ENCODE peak calls at places on chromosome 5, in six cellular contexts. A is HCT116; K is RWPE1; O is HuH-7.5; I is AML-193; M is CD8-positive, alpha-beta T cell. C is an unnamed sample.

GRCh38 chr5:133229931-133230664 is 178.3 kb downstream of the HSPA4 start:
- DNase-seq in K (peak), M (no peak), O (no peak), A (no peak), I (no peak), C (no peak)

GRCh38 chr5:100505984-100506670 is 29.0 kb upstream of the FAM174A start:
- DNase-seq in I (peak), A (peak), M (no peak), K (peak), O (no peak), C (no peak)

GRCh38 chr5:11407553-11408145 is 496.6 kb downstream of the CTNND2 start:
- DNase-seq in M (no peak), I (no peak), O (no peak), A (no peak), K (no peak), C (no peak)

GRCh38 chr5:140113699-140114263 is at the start of gene PURA:
- DNase-seq in A (peak), O (peak), M (peak), K (peak), I (no peak), C (peak)

GRCh38 chr5:67561145-67561932 is 364.7 kb upstream of the CD180 start:
- DNase-seq in A (no peak), I (no peak), M (no peak), K (no peak), O (peak), C (no peak)

GRCh38 chr5:78269088-78269703 is 25.3 kb downstream of the AP3B1 start:
- DNase-seq in O (no peak), K (peak), A (no peak), I (peak), M (no peak), C (no peak)

GRCh38 chr5:62621280-62621679 is 42.7 kb downstream of the LRRC70 start:
- DNase-seq in A (no peak), K (no peak), M (no peak), I (no peak), O (no peak), C (no peak)

GRCh38 chr5:145902421-145902820 is 29.6 kb upstream of the GRXCR2 start:
- DNase-seq in O (no peak), A (no peak), K (no peak), M (no peak), I (no peak), C (no peak)

GRCh38 chr5:124402144-124402581 is 344.3 kb downstream of the ZNF608 start:
- DNase-seq in A (no peak), I (no peak), M (no peak), K (peak), O (no peak), C (no peak)

GRCh38 chr5:151692312-151692711 is 5.6 kb upstream of the SPARC start:
- DNase-seq in M (no peak), I (no peak), K (no peak), A (no peak), O (no peak), C (no peak)

GRCh38 chr5:161966544-161966943 is 101.0 kb upstream of the GABRG2 start:
- DNase-seq in I (no peak), A (no peak), K (peak), M (no peak), O (peak), C (no peak)

GRCh38 chr5:10533218-10533617 is 30.7 kb upstream of the ANKRD33B start:
- DNase-seq in K (no peak), O (no peak), I (no peak), A (no peak), M (no peak), C (no peak)

GRCh38 chr5:15183520-15183919 is 311.9 kb upstream of the ANKH start:
- DNase-seq in K (no peak), A (no peak), M (no peak), I (no peak), O (no peak), C (no peak)

GRCh38 chr5:141567513-141568117 is 51.2 kb downstream of the DIAPH1 start:
- DNase-seq in M (no peak), A (no peak), K (no peak), O (no peak), I (peak), C (no peak)

GRCh38 chr5:41927604-41928003 is 2.5 kb downstream of the FBXO4 start:
- DNase-seq in I (no peak), A (no peak), K (no peak), O (no peak), M (no peak), C (no peak)

GRCh38 chr5:36944607-36945225 is 68.1 kb downstream of the NIPBL start:
- DNase-seq in K (peak), A (peak), M (no peak), O (no peak), I (peak), C (no peak)

GRCh38 chr5:113162770-113163169 is 186.2 kb downstream of the DCP2 start:
- DNase-seq in O (no peak), K (peak), A (peak), M (no peak), I (no peak), C (no peak)

GRCh38 chr5:125870271-125870670 is 552.9 kb upstream of the GRAMD2B start:
- DNase-seq in K (no peak), M (no peak), A (no peak), I (no peak), O (no peak), C (no peak)

GRCh38 chr5:83957188-83957587 is 236.5 kb upstream of the HAPLN1 start:
- DNase-seq in I (no peak), A (no peak), O (no peak), M (no peak), K (no peak), C (no peak)

GRCh38 chr5:83570916-83571315 is 99.4 kb downstream of the VCAN start:
- DNase-seq in M (no peak), I (no peak), A (no peak), K (no peak), O (no peak), C (no peak)

GRCh38 chr5:151151793-151152192 is 5.8 kb downstream of the ANXA6 start:
- DNase-seq in A (no peak), I (peak), K (no peak), O (no peak), M (no peak), C (peak)

GRCh38 chr5:135890867-135891266 is 4.8 kb downstream of the IL9 start:
- DNase-seq in K (no peak), A (no peak), O (no peak), M (no peak), I (no peak), C (peak)

GRCh38 chr5:79493596-79494343 is 20.2 kb downstream of the HOMER1 start:
- DNase-seq in K (no peak), O (no peak), A (no peak), M (no peak), I (no peak), C (no peak)

GRCh38 chr5:84290161-84290560 is 94.5 kb downstream of the EDIL3 start:
- DNase-seq in M (no peak), O (no peak), K (no peak), A (no peak), I (no peak), C (no peak)

GRCh38 chr5:36928947-36929346 is 52.4 kb downstream of the NIPBL start:
- DNase-seq in O (no peak), M (no peak), I (no peak), K (peak), A (no peak), C (no peak)

GRCh38 chr5:35974570-35974969 is 16.6 kb downstream of the UGT3A1 start:
- DNase-seq in A (no peak), K (no peak), O (no peak), I (no peak), M (no peak), C (no peak)

GRCh38 chr5:164326219-164326618 is 820.8 kb downstream of the MAT2B start:
- DNase-seq in M (no peak), A (no peak), O (no peak), I (no peak), K (no peak), C (no peak)

GRCh38 chr5:72600401-72600981 is 93.3 kb upstream of the ZNF366 start:
- DNase-seq in O (no peak), I (no peak), A (peak), K (peak), M (no peak), C (no peak)

GRCh38 chr5:41408676-41409443 is 101.5 kb downstream of the PLCXD3 start:
- DNase-seq in I (no peak), A (no peak), K (peak), M (no peak), O (no peak), C (no peak)

GRCh38 chr5:152817311-152817710 is 412.2 kb upstream of the NMUR2 start:
- DNase-seq in M (no peak), K (no peak), O (no peak), A (no peak), I (no peak), C (no peak)

GRCh38 chr5:139272471-139273321 is 20.8 kb upstream of the MATR3 start:
- DNase-seq in O (no peak), K (peak), I (peak), M (no peak), A (no peak), C (no peak)

GRCh38 chr5:109743770-109744212 is 54.1 kb downstream of the MAN2A1 start:
- DNase-seq in I (no peak), M (no peak), K (peak), O (no peak), A (no peak), C (no peak)

GRCh38 chr5:67115804-67116203 is 80.8 kb downstream of the CD180 start:
- DNase-seq in O (no peak), I (no peak), K (no peak), M (no peak), A (no peak), C (no peak)

GRCh38 chr5:180072256-180072548 is 643 bp upstream of the RNF130 start:
- DNase-seq in I (no peak), M (no peak), A (no peak), K (no peak), O (no peak), C (no peak)